ENCODE peak calls at places on chromosomes 13 and 19, in five cellular contexts. Y is LNCaP clone FGC, G is B cell, H is GM13977, U is endothelial cell. K is an unnamed sample.

GRCh38 chr19:12790628-12791344 is 500 bp upstream of the JUNB start:
- DNase-seq in G (no peak), H (no peak), U (no peak), Y (no peak), K (no peak)

GRCh38 chr13:27194895-27195764 is 23.5 kb upstream of the USP12 start:
- DNase-seq in G (no peak), Y (no peak), H (no peak), U (no peak), K (no peak)

GRCh38 chr13:83881031-83881727 is 1.1 kb downstream of the SLITRK1 start:
- DNase-seq in H (no peak), G (no peak), Y (no peak), U (no peak), K (no peak)

GRCh38 chr19:31316201-31316951 is 32.9 kb downstream of the TSHZ3 start:
- DNase-seq in U (no peak), H (no peak), G (no peak), Y (no peak), K (no peak)

GRCh38 chr19:55585658-55586339 is 5.2 kb upstream of the ZNF579 start:
- DNase-seq in G (peak; percentile 58), H (peak; percentile 76), U (peak; percentile 77), Y (no peak), K (peak; percentile 90)

GRCh38 chr13:88450515-88450914 is 779.3 kb downstream of the SLITRK5 start:
- DNase-seq in H (no peak), G (no peak), U (no peak), Y (no peak), K (no peak)

GRCh38 chr19:51034704-51035103 is at the start of gene KLK12:
- DNase-seq in Y (no peak), G (no peak), U (no peak), H (no peak), K (no peak)

GRCh38 chr13:26249551-26249950 is 4.4 kb upstream of the CDK8 start:
- DNase-seq in G (no peak), Y (no peak), U (no peak), H (no peak), K (no peak)

GRCh38 chr13:106102776-106103175 is 432.7 kb downstream of the EFNB2 start:
- DNase-seq in H (no peak), G (no peak), U (no peak), Y (no peak), K (no peak)

GRCh38 chr13:67238277-67238859 is 8.2 kb upstream of the PCDH9 start:
- DNase-seq in U (no peak), G (peak; percentile 52), H (peak; percentile 41), Y (no peak), K (no peak)

GRCh38 chr19:46863818-46864629 is 3.2 kb downstream of the ARHGAP35 start:
- DNase-seq in G (no peak), U (no peak), H (no peak), Y (no peak), K (peak; percentile 74)

GRCh38 chr13:68727788-68728187 is 1379.8 kb upstream of the ATXN8OS start:
- DNase-seq in U (no peak), G (no peak), Y (no peak), H (no peak), K (no peak)

GRCh38 chr19:18278521-18279265 is 2.7 kb downstream of the JUND start:
- DNase-seq in U (no peak), H (no peak), G (peak; percentile 74), Y (no peak), K (no peak)

GRCh38 chr13:101291216-101291615 is 125.1 kb downstream of the NALCN start:
- DNase-seq in G (no peak), Y (no peak), U (no peak), H (no peak), K (no peak)

GRCh38 chr19:30070198-30070969 is 128.3 kb downstream of the URI1 start:
- DNase-seq in G (no peak), Y (no peak), U (no peak), H (no peak), K (no peak)

GRCh38 chr13:111462221-111462764 is 141.9 kb downstream of the TEX29 start:
- DNase-seq in U (no peak), G (no peak), Y (no peak), H (no peak), K (no peak)

GRCh38 chr13:29883941-29884518 is 33.6 kb upstream of the UBL3 start:
- DNase-seq in U (no peak), Y (no peak), H (no peak), G (no peak), K (no peak)

GRCh38 chr13:59982631-59983382 is 180.9 kb downstream of the DIAPH3 start:
- DNase-seq in G (no peak), H (no peak), U (no peak), Y (no peak), K (no peak)

GRCh38 chr13:34521166-34521565 is 420.9 kb upstream of the NBEA start:
- DNase-seq in Y (no peak), H (no peak), G (no peak), U (no peak), K (no peak)

GRCh38 chr13:77811981-77812380 is 106.7 kb downstream of the EDNRB start:
- DNase-seq in U (no peak), G (no peak), H (no peak), Y (no peak), K (no peak)
- TF ChIP-seq CTCF in U (no peak), G (no peak), H (no peak), Y (no peak), K (no peak)

GRCh38 chr19:57190301-57190700 is 999 bp upstream of the ZNF264 start:
- DNase-seq in G (no peak), U (no peak), Y (no peak), H (no peak), K (no peak)

GRCh38 chr19:57192064-57192395 is 730 bp downstream of the ZNF264 start:
- DNase-seq in H (no peak), Y (no peak), G (no peak), U (no peak), K (no peak)

GRCh38 chr19:57192993-57193392 is 1.7 kb downstream of the ZNF264 start:
- DNase-seq in U (no peak), H (no peak), Y (no peak), G (no peak), K (no peak)

GRCh38 chr19:57191141-57192063 is at the start of gene ZNF264:
- DNase-seq in Y (peak; percentile 75), H (peak; percentile 93), U (peak; percentile 73), G (peak; percentile 91), K (peak; percentile 97)
- TF ChIP-seq CTCF in Y (no peak), H (peak; percentile 11), U (no peak), G (no peak), K (no peak)

DNA sequence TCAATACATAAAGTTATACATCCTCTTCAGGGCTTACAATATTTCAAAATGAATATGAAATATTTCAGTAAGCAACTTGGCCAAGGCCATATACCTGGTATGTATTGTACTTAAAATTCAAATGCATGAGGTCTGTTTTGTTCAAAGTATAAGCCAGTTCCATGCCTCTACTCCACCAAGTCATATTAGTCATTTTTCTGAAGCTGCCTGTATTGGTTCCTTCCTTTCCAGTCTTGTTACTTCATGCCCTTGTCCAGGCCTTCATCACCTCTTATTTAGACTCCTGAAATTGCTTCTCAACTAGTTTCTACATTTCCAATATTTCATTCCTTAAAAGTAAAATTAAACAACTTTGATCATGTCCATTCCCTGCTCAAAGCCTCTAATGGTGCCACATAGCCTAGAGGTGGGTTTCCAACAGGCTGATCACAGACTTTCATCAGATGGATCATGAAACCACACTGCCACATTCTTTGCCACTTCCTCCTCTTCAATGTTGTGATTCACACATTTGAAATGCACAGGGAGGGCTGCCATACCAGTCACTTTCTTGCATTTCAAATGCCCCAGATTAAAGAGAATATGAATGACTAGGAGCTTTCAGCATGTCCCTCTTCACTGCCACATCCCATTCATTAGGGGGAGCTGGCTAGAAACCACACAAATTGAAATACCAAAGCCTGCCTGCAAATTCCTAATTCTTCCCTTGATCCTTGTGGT is 424.1 kb upstream of the DACH1 start:
- DNase-seq in U (no peak), Y (no peak), G (no peak), H (no peak), K (no peak)
- TF ChIP-seq CTCF in U (no peak), Y (no peak), G (no peak), H (no peak), K (no peak)

DNA sequence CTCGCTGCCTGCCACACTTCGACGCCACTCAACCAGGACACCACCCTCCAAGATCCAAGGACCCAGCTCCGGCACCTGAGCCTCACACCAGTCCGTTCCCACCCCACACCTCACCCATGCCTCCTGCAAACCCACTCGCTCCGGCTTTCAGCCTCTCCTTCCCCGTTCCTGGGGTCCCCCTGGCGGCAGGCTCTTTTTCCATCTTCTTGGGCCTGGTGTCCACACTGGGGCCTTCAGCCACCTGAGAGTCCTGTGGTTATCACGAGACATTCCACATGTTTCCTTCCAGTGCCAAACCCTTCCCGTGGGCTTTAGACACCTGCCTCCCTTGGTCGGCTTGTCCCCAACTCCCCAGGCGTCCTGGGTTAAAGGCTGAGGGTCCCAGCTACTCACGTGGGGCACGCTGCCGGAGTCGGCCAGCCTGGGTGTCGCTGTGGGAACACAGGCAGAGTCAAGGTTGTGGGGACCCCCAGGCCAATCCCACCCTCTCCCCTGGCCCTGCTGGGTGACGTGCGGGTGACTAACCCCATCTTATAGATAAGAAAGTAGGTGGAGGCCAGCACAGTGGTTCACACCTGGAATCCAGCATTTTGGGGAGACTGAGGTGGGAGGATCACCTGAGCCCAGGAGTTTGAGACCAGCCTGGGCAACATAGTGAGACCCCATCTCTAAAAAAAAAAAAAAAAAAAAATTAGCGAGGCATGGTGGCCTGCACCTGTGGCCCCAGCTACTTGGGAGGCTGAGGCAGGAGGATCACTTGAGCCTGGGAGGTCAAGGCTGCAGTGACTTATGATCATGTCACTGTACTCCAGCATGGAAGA is 2.0 kb downstream of the JSRP1 start:
- DNase-seq in U (peak; percentile 82), G (no peak), Y (no peak), H (no peak), K (no peak)
- TF ChIP-seq CTCF in U (no peak), G (no peak), Y (no peak), H (no peak), K (no peak)

GRCh38 chr19:45508931-45509691 is 1.8 kb downstream of the VASP start:
- DNase-seq in U (peak; percentile 78), H (peak; percentile 90), G (peak; percentile 55), Y (no peak), K (peak; percentile 79)
- TF ChIP-seq CTCF in U (peak; percentile 11), H (no peak), G (no peak), Y (no peak), K (no peak)

GRCh38 chr13:39407786-39408185 is 195.2 kb downstream of the LHFPL6 start:
- DNase-seq in U (no peak), H (no peak), Y (no peak), G (no peak), K (no peak)

GRCh38 chr13:39407138-39407537 is 195.9 kb downstream of the LHFPL6 start:
- DNase-seq in H (no peak), G (no peak), U (no peak), Y (no peak), K (no peak)

GRCh38 chr13:39405107-39405506 is 197.9 kb downstream of the LHFPL6 start:
- DNase-seq in Y (no peak), H (no peak), G (no peak), U (no peak), K (no peak)

GRCh38 chr13:39405596-39405995 is 197.4 kb downstream of the LHFPL6 start:
- DNase-seq in Y (no peak), H (no peak), U (no peak), G (no peak), K (no peak)

DNA sequence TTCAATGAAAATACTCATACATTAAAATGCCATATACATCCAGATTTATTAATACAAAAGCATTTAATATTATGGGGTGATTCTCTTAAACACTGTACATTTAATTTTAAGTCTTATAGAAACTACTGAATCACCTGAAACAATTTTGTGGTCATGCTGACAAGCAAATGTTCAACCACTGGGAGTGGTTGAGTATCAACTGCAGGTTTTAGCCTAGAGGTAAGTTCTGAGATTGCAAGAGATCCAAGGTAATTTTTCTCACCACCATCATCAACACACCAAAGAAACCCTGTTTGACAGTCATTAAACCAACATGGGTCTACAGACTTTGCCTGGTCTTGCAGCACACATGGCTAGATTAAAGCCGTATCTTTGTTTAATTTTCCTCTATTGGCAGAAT is 196.3 kb downstream of the LHFPL6 start:
- DNase-seq in G (no peak), U (no peak), H (peak; percentile 40), Y (no peak), K (no peak)
- TF ChIP-seq CTCF in G (no peak), U (no peak), H (no peak), Y (no peak), K (no peak)